ENCODE peak calls at places on chromosomes 16 and 17, in seven cellular contexts. N is AG08395; J is hypothalamus; R is adrenal gland; U is cardiac fibroblast; K is NCI-H1092; S is stimulated activated CD4-positive, alpha-beta T cell treated with anti-CD3 and anti-CD28 coated beads, Interleukin-4, amount 100 ng/mL, for 24 hours. T is an unnamed sample.

GRCh38 chr16:46972971-46973456 is 460 bp downstream of the DNAJA2 start:
- DNase-seq in N (peak; percentile 44), J (peak; percentile 13), R (peak; percentile 53), U (no peak), K (no peak), S (peak; percentile 41), T (peak; percentile 59)

GRCh38 chr16:81201267-81201666 is 37.2 kb upstream of the BCO1 start:
- DNase-seq in N (peak; percentile 27), J (no peak), R (no peak), U (no peak), K (no peak), S (no peak), T (peak; percentile 80)

GRCh38 chr17:15463363-15463762 is 4.1 kb downstream of the CDRT4 start:
- DNase-seq in N (peak; percentile 80), J (no peak), R (peak; percentile 23), U (peak; percentile 82), K (no peak), S (no peak), T (peak; percentile 80)

GRCh38 chr16:51146256-51146924 is 4.7 kb downstream of the SALL1 start:
- DNase-seq in N (peak; percentile 54), J (no peak), R (no peak), U (peak; percentile 59), K (no peak), S (no peak), T (no peak)

GRCh38 chr17:48799069-48799710 is 17.8 kb downstream of the TTLL6 start:
- DNase-seq in N (no peak), J (no peak), R (no peak), U (no peak), K (no peak), S (no peak), T (no peak)

GRCh38 chr17:62753562-62753961 is 54.6 kb downstream of the MARCHF10 start:
- DNase-seq in N (no peak), J (no peak), R (no peak), U (no peak), K (no peak), S (no peak), T (no peak)

GRCh38 chr16:48499822-48500440 is 110.0 kb downstream of the N4BP1 start:
- DNase-seq in N (peak; percentile 64), J (no peak), R (peak; percentile 69), U (peak; percentile 98), K (peak; percentile 6), S (no peak), T (peak; percentile 39)

GRCh38 chr17:39683295-39683939 is 4.4 kb downstream of the PGAP3 start:
- DNase-seq in N (no peak), J (no peak), R (no peak), U (no peak), K (no peak), S (no peak), T (no peak)

GRCh38 chr16:73399997-73400396 is 352.1 kb upstream of the ZFHX3 start:
- DNase-seq in N (no peak), J (no peak), R (no peak), U (no peak), K (no peak), S (no peak), T (no peak)

GRCh38 chr16:85820604-85821372 is 21.3 kb downstream of the COX4I1 start:
- DNase-seq in N (no peak), J (no peak), R (no peak), U (no peak), K (no peak), S (no peak), T (no peak)

GRCh38 chr17:49746791-49747490 is 17.0 kb downstream of the FAM117A start:
- DNase-seq in N (no peak), J (no peak), R (no peak), U (no peak), K (no peak), S (no peak), T (no peak)

GRCh38 chr17:55005520-55005919 is 37.0 kb downstream of the STXBP4 start:
- DNase-seq in N (no peak), J (no peak), R (no peak), U (peak; percentile 17), K (no peak), S (no peak), T (no peak)

GRCh38 chr17:73334771-73335513 is 23.1 kb upstream of the CDC42EP4 start:
- DNase-seq in N (no peak), J (no peak), R (no peak), U (no peak), K (no peak), S (no peak), T (peak; percentile 65)

GRCh38 chr17:81867123-81867951 is 3.8 kb downstream of the ARHGDIA start:
- DNase-seq in N (no peak), J (no peak), R (peak; percentile 74), U (peak; percentile 79), K (no peak), S (no peak), T (peak; percentile 68)